ENCODE peak calls at places on chromosomes 3 and 15, in eight cellular contexts. One of them, this sample, is unnamed.

GRCh38 chr3:105222568-105223093 is 144.1 kb upstream of the ALCAM start:
- DNase-seq in NAMALWA: no peak
- DNase-seq in fibroblast of the aortic adventitia: no peak
- DNase-seq in T-helper 1 cell: no peak
- DNase-seq in amniotic stem cell: no peak
- DNase-seq in Calu3: no peak
- DNase-seq in K562: no peak
- DNase-seq in dorsolateral prefrontal cortex: no peak
- DNase-seq in this sample: no peak

GRCh38 chr3:129384594-129385323 is 43.7 kb downstream of the EFCAB12 start:
- DNase-seq in NAMALWA: peak; percentile 35
- DNase-seq in fibroblast of the aortic adventitia: no peak
- DNase-seq in T-helper 1 cell: no peak
- DNase-seq in amniotic stem cell: no peak
- DNase-seq in Calu3: no peak
- DNase-seq in K562: no peak
- DNase-seq in dorsolateral prefrontal cortex: no peak
- DNase-seq in this sample: no peak

GRCh38 chr3:28139967-28140634 is 101.3 kb upstream of the CMC1 start:
- DNase-seq in NAMALWA: no peak
- DNase-seq in fibroblast of the aortic adventitia: peak; percentile 67
- DNase-seq in T-helper 1 cell: no peak
- DNase-seq in amniotic stem cell: no peak
- DNase-seq in Calu3: no peak
- DNase-seq in K562: no peak
- DNase-seq in dorsolateral prefrontal cortex: no peak
- DNase-seq in this sample: no peak

GRCh38 chr15:39592500-39592899 is 11.6 kb downstream of the THBS1 start:
- DNase-seq in NAMALWA: no peak
- DNase-seq in fibroblast of the aortic adventitia: peak; percentile 35
- DNase-seq in T-helper 1 cell: no peak
- DNase-seq in amniotic stem cell: no peak
- DNase-seq in Calu3: no peak
- DNase-seq in K562: no peak
- DNase-seq in dorsolateral prefrontal cortex: no peak
- DNase-seq in this sample: no peak

GRCh38 chr3:143060906-143061305 is 58.7 kb upstream of the CHST2 start:
- DNase-seq in NAMALWA: no peak
- DNase-seq in fibroblast of the aortic adventitia: no peak
- DNase-seq in T-helper 1 cell: no peak
- DNase-seq in amniotic stem cell: no peak
- DNase-seq in Calu3: no peak
- DNase-seq in K562: no peak
- DNase-seq in dorsolateral prefrontal cortex: no peak
- DNase-seq in this sample: no peak

GRCh38 chr3:144552642-144553041 is 581.0 kb downstream of the DIPK2A start:
- DNase-seq in NAMALWA: no peak
- DNase-seq in fibroblast of the aortic adventitia: no peak
- DNase-seq in T-helper 1 cell: no peak
- DNase-seq in amniotic stem cell: no peak
- DNase-seq in Calu3: no peak
- DNase-seq in K562: no peak
- DNase-seq in dorsolateral prefrontal cortex: no peak
- DNase-seq in this sample: no peak

GRCh38 chr3:126321490-126321889 is 35.7 kb downstream of the KLF15 start:
- DNase-seq in NAMALWA: no peak
- DNase-seq in fibroblast of the aortic adventitia: no peak
- DNase-seq in T-helper 1 cell: no peak
- DNase-seq in amniotic stem cell: no peak
- DNase-seq in Calu3: no peak
- DNase-seq in K562: no peak
- DNase-seq in dorsolateral prefrontal cortex: no peak
- DNase-seq in this sample: no peak

GRCh38 chr15:70152070-70152480 is 54.4 kb upstream of the TLE3 start:
- DNase-seq in NAMALWA: no peak
- DNase-seq in fibroblast of the aortic adventitia: no peak
- DNase-seq in T-helper 1 cell: no peak
- DNase-seq in amniotic stem cell: no peak
- DNase-seq in Calu3: no peak
- DNase-seq in K562: no peak
- DNase-seq in dorsolateral prefrontal cortex: no peak
- DNase-seq in this sample: no peak

GRCh38 chr15:78224024-78224413 is 10.3 kb downstream of the ACSBG1 start:
- DNase-seq in NAMALWA: no peak
- DNase-seq in fibroblast of the aortic adventitia: no peak
- DNase-seq in T-helper 1 cell: no peak
- DNase-seq in amniotic stem cell: no peak
- DNase-seq in Calu3: no peak
- DNase-seq in K562: no peak
- DNase-seq in dorsolateral prefrontal cortex: no peak
- DNase-seq in this sample: no peak

GRCh38 chr15:68368731-68369435 is 63.1 kb downstream of the ITGA11 start:
- DNase-seq in NAMALWA: no peak
- DNase-seq in fibroblast of the aortic adventitia: peak; percentile 51
- DNase-seq in T-helper 1 cell: no peak
- DNase-seq in amniotic stem cell: no peak
- DNase-seq in Calu3: no peak
- DNase-seq in K562: no peak
- DNase-seq in dorsolateral prefrontal cortex: no peak
- DNase-seq in this sample: no peak

GRCh38 chr15:101025896-101026631 is 106.9 kb downstream of the LRRK1 start:
- DNase-seq in NAMALWA: no peak
- DNase-seq in fibroblast of the aortic adventitia: no peak
- DNase-seq in T-helper 1 cell: no peak
- DNase-seq in amniotic stem cell: no peak
- DNase-seq in Calu3: no peak
- DNase-seq in K562: no peak
- DNase-seq in dorsolateral prefrontal cortex: no peak
- DNase-seq in this sample: no peak